ENCODE peak calls at places on chromosomes 1 and 21, in six cellular contexts. M is left ventricle myocardium inferior; R is CD8-positive, alpha-beta memory T cell; B is HCT116; H is tibial artery; Y is lower lobe of right lung. D is an unnamed sample.
A peak's percentile ranks its signal among the peaks of the same experiment; 100 is the strongest.

GRCh38 chr1:97137862-97138514 is 416.4 kb downstream of the PTBP2 start:
- DNase-seq in M (no peak), R (no peak), B (peak; percentile 37), H (no peak), Y (no peak), D (no peak)

GRCh38 chr1:6285356-6285755 is 24.5 kb upstream of the GPR153 start:
- DNase-seq in M (no peak), R (no peak), B (no peak), H (no peak), Y (no peak), D (no peak)

GRCh38 chr1:59018860-59019259 is 235.0 kb upstream of the JUN start:
- DNase-seq in M (peak; percentile 46), R (no peak), B (no peak), H (no peak), Y (no peak), D (no peak)

GRCh38 chr1:92886886-92887419 is 55.1 kb downstream of the RPL5 start:
- DNase-seq in M (no peak), R (no peak), B (no peak), H (no peak), Y (no peak), D (peak; percentile 32)

GRCh38 chr1:34166191-34167090 is 1.4 kb upstream of the CSMD2 start:
- DNase-seq in M (no peak), R (no peak), B (no peak), H (no peak), Y (no peak), D (no peak)

GRCh38 chr1:233868461-233868860 is 36.0 kb upstream of the SLC35F3 start:
- DNase-seq in M (no peak), R (no peak), B (no peak), H (no peak), Y (no peak), D (no peak)

GRCh38 chr1:5456090-5456789 is 536.0 kb downstream of the NPHP4 start:
- DNase-seq in M (no peak), R (no peak), B (no peak), H (no peak), Y (no peak), D (no peak)

GRCh38 chr21:33238565-33239255 is 9.0 kb downstream of the IFNAR2 start:
- DNase-seq in M (no peak), R (no peak), B (no peak), H (no peak), Y (no peak), D (no peak)

GRCh38 chr1:32525053-32525452 is 14.2 kb upstream of the ZBTB8A start:
- DNase-seq in M (no peak), R (no peak), B (no peak), H (no peak), Y (no peak), D (no peak)

GRCh38 chr21:41612674-41613250 is 104.8 kb upstream of the TMPRSS2 start:
- DNase-seq in M (peak; percentile 75), R (no peak), B (no peak), H (peak; percentile 97), Y (peak; percentile 65), D (peak; percentile 77)

GRCh38 chr1:91712393-91712792 is 173.6 kb downstream of the TGFBR3 start:
- DNase-seq in M (no peak), R (no peak), B (no peak), H (no peak), Y (no peak), D (no peak)

GRCh38 chr1:45493116-45493697 is 2.2 kb upstream of the TESK2 start:
- DNase-seq in M (no peak), R (peak; percentile 56), B (peak; percentile 43), H (no peak), Y (no peak), D (no peak)

GRCh38 chr1:30955448-30956015 is 47.0 kb upstream of the SDC3 start:
- DNase-seq in M (no peak), R (no peak), B (no peak), H (no peak), Y (no peak), D (no peak)

GRCh38 chr1:44714532-44714931 is 16.4 kb downstream of the RNU5D-1 start:
- DNase-seq in M (no peak), R (no peak), B (no peak), H (no peak), Y (no peak), D (no peak)

GRCh38 chr1:53862507-53862906 is 24.4 kb upstream of the NDC1 start:
- DNase-seq in M (no peak), R (no peak), B (no peak), H (no peak), Y (no peak), D (no peak)

GRCh38 chr1:21517161-21517589 is 8.0 kb downstream of the ALPL start:
- DNase-seq in M (no peak), R (no peak), B (no peak), H (no peak), Y (peak; percentile 71), D (no peak)

GRCh38 chr1:92482404-92482664 is 4.4 kb downstream of the GFI1 start:
- DNase-seq in M (no peak), R (no peak), B (no peak), H (no peak), Y (peak; percentile 46), D (no peak)

GRCh38 chr1:229068266-229069043 is 202.5 kb upstream of the RAB4A start:
- DNase-seq in M (no peak), R (no peak), B (no peak), H (peak; percentile 75), Y (peak; percentile 69), D (no peak)

GRCh38 chr1:64838486-64838885 is 93.6 kb downstream of the RAVER2 start:
- DNase-seq in M (no peak), R (no peak), B (no peak), H (no peak), Y (no peak), D (no peak)

GRCh38 chr1:19688041-19688842 is 23.6 kb downstream of the HTR6 start:
- DNase-seq in M (no peak), R (peak; percentile 49), B (no peak), H (no peak), Y (no peak), D (no peak)

GRCh38 chr21:46429754-46430681 is 28.7 kb upstream of the DIP2A start:
- DNase-seq in M (no peak), R (no peak), B (no peak), H (no peak), Y (peak; percentile 41), D (no peak)

GRCh38 chr21:44926364-44927101 is 5.8 kb upstream of the ITGB2 start:
- DNase-seq in M (peak; percentile 16), R (peak; percentile 72), B (no peak), H (peak; percentile 61), Y (peak; percentile 48), D (no peak)
- H3K4me1 ChIP-seq in M (peaks cover 18% of the 10 kb centered on the region), R (peaks cover 76% of the 10 kb centered on the region), B (peaks cover 20% of the 10 kb centered on the region), H (no peaks in the 10 kb centered on the region), Y (peaks cover 66% of the 10 kb centered on the region), D (peaks cover 3% of the 10 kb centered on the region)

GRCh38 chr1:8406946-8407345 is 89.0 kb downstream of the SLC45A1 start:
- DNase-seq in M (no peak), R (no peak), B (no peak), H (no peak), Y (no peak), D (no peak)
- H3K4me1 ChIP-seq in M (peaks cover 99% of the 10 kb centered on the region), R (peaks cover 46% of the 10 kb centered on the region), B (peaks cover 10% of the 10 kb centered on the region), H (peaks cover 9% of the 10 kb centered on the region), Y (peaks cover 71% of the 10 kb centered on the region), D (peaks cover 73% of the 10 kb centered on the region)

DNA sequence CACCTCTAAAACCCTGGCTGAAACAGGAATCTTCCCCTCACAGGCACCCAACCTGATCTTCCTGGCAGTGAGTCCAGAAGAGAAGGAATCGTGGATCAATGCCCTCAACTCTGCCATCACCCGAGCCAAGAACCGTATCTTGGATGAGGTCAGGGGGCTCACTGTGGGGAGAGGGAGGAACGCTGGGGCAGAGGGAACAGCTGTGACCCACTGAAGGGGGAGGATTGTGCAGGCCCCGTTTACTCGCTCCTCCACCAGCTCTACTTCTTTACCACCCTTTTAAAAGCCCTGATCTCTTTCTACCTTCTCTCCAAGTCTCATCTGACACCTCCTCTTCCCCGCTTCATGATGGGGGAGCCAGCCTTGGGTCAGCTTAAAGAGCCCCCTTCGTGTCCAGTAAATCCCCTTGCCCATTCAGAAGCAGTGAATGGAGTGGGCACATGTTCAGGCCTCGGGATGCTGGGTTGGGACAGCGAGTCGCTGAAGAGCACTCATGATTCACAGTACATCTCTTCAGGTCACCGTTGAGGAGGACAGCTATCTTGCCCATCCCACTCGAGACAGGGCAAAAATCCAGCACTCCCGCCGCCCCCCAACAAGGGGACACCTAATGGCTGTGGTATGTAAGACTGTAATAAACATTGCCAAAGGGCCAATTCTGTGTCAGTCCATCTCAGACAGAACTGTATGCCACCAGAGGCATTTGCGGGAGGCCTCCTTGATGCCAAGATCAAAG is 7.3 kb downstream of the PLEKHO1 start:
- DNase-seq in M (no peak), R (no peak), B (no peak), H (no peak), Y (no peak), D (no peak)
- H3K4me1 ChIP-seq in M (peaks cover 39% of the 10 kb centered on the region), R (peaks cover 27% of the 10 kb centered on the region), B (no peaks in the 10 kb centered on the region), H (no peaks in the 10 kb centered on the region), Y (peaks cover 48% of the 10 kb centered on the region), D (no peaks in the 10 kb centered on the region)

DNA sequence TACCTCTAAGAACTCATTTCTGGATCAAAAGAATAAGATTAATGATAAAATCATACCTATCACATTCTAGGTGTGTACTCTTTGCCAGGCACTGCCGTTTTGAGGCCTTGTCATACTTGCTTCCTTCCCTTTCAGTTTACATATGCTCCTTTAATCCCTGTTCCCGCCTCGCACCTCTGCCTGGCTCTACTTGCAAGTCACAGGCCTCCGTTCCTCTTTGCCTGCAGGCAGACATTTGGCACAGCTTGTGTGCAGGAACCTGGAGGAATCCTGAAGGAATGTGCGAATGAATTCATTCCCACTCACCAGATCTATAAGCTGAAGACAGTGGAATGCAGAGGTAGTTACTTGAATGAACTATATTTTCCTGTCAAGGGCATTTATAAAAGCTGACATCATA is 13.8 kb downstream of the WLS start:
- DNase-seq in M (no peak), R (no peak), B (no peak), H (no peak), Y (no peak), D (no peak)
- H3K4me1 ChIP-seq in M (peaks cover 91% of the 10 kb centered on the region), R (no peaks in the 10 kb centered on the region), B (peaks cover 16% of the 10 kb centered on the region), H (no peaks in the 10 kb centered on the region), Y (peaks cover 31% of the 10 kb centered on the region), D (peaks cover 15% of the 10 kb centered on the region)

GRCh38 chr1:204466416-204467405 is 27.9 kb downstream of the PIK3C2B start:
- DNase-seq in M (peak; percentile 44), R (no peak), B (no peak), H (peak; percentile 85), Y (no peak), D (peak; percentile 25)

GRCh38 chr1:204463125-204464060 is 31.2 kb downstream of the PIK3C2B start:
- DNase-seq in M (peak; percentile 58), R (no peak), B (no peak), H (no peak), Y (no peak), D (no peak)

GRCh38 chr1:204465469-204466415 is 28.9 kb downstream of the PIK3C2B start:
- DNase-seq in M (no peak), R (no peak), B (no peak), H (no peak), Y (no peak), D (peak; percentile 27)

GRCh38 chr1:204464174-204464573 is 30.4 kb downstream of the PIK3C2B start:
- DNase-seq in M (no peak), R (no peak), B (no peak), H (no peak), Y (no peak), D (no peak)

DNA sequence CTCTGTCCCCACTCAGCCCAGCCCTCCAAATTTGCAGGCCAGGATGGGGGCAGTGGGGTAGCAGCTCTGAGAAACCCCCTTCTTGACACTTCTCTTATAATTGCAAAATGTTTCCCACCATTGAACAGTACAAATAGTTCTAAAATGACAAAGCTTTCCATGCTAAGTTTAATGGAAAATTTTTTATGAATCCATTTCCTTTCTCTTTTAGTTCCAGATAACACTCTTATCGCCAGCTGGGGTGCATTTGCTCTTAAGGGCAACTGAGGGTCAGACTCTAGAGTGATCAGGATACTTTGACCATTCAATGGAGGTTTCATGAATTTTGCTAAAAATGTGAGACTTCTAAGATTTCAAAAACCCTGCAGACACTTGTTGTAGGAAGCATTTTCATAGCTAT is 29.9 kb downstream of the PIK3C2B start:
- DNase-seq in M (no peak), R (no peak), B (no peak), H (no peak), Y (no peak), D (no peak)
- H3K4me1 ChIP-seq in M (peaks cover 97% of the 10 kb centered on the region), R (peaks cover 44% of the 10 kb centered on the region), B (no peaks in the 10 kb centered on the region), H (no peaks in the 10 kb centered on the region), Y (peaks cover 76% of the 10 kb centered on the region), D (peaks cover 4% of the 10 kb centered on the region)